ENCODE peak calls at places on chromosomes 5 and 9, in eight cellular contexts. X is B cell, P is Peyer's patch, M is upper lobe of left lung, Q is heart left ventricle, Z is glutamatergic neuron, H is brain microvascular endothelial cell, S is mammary epithelial cell. K is an unnamed sample.

GRCh38 chr5:147381555-147381954 is 128.3 kb downstream of the DPYSL3 start:
- DNase-seq in X (no peak), P (no peak), M (no peak), Q (no peak), Z (no peak), H (no peak), S (no peak), K (no peak)

GRCh38 chr9:105978336-105978735 is 284.0 kb downstream of the TMEM38B start:
- DNase-seq in X (no peak), P (no peak), M (no peak), Q (no peak), Z (no peak), H (no peak), S (no peak), K (no peak)

GRCh38 chr9:119289740-119290139 is 79.5 kb downstream of the BRINP1 start:
- DNase-seq in X (no peak), P (no peak), M (no peak), Q (no peak), Z (peak), H (peak), S (peak), K (no peak)

GRCh38 chr9:123725389-123725788 is 204.5 kb downstream of the DENND1A start:
- DNase-seq in X (no peak), P (no peak), M (peak), Q (no peak), Z (peak), H (no peak), S (no peak), K (no peak)

GRCh38 chr5:66814146-66814991 is 218.2 kb downstream of the MAST4 start:
- DNase-seq in X (no peak), P (no peak), M (no peak), Q (no peak), Z (no peak), H (peak), S (peak), K (peak)

GRCh38 chr9:113963017-113963620 is 87.0 kb downstream of the ZNF618 start:
- DNase-seq in X (no peak), P (no peak), M (no peak), Q (no peak), Z (peak), H (peak), S (peak), K (no peak)

GRCh38 chr9:94867281-94867841 is 140.9 kb downstream of the AOPEP start:
- DNase-seq in X (no peak), P (no peak), M (no peak), Q (no peak), Z (no peak), H (peak), S (peak), K (no peak)

GRCh38 chr9:131668439-131669233 is 71.2 kb downstream of the RAPGEF1 start:
- DNase-seq in X (no peak), P (no peak), M (peak), Q (no peak), Z (peak), H (peak), S (peak), K (peak)

GRCh38 chr5:91058575-91058974 is 324.5 kb downstream of the ARRDC3 start:
- DNase-seq in X (no peak), P (no peak), M (no peak), Q (no peak), Z (no peak), H (no peak), S (peak), K (no peak)

GRCh38 chr5:75640395-75640794 is 29.1 kb downstream of the ANKDD1B start:
- DNase-seq in X (no peak), P (no peak), M (no peak), Q (no peak), Z (no peak), H (peak), S (peak), K (no peak)

GRCh38 chr5:171816666-171817065 is 31.0 kb downstream of the SMIM23 start:
- DNase-seq in X (no peak), P (no peak), M (no peak), Q (no peak), Z (no peak), H (no peak), S (no peak), K (no peak)

GRCh38 chr9:89312154-89312616 is 1.2 kb downstream of the CKS2 start:
- DNase-seq in X (no peak), P (no peak), M (no peak), Q (no peak), Z (no peak), H (no peak), S (peak), K (no peak)

GRCh38 chr5:33049298-33049697 is 338.2 kb downstream of the NPR3 start:
- DNase-seq in X (no peak), P (no peak), M (no peak), Q (no peak), Z (no peak), H (peak), S (peak), K (no peak)

GRCh38 chr5:177511796-177512675 is 2.4 kb upstream of the DOK3 start:
- DNase-seq in X (no peak), P (no peak), M (no peak), Q (no peak), Z (no peak), H (no peak), S (no peak), K (no peak)

GRCh38 chr5:103271570-103272289 is 13.2 kb downstream of the MACIR start:
- DNase-seq in X (no peak), P (no peak), M (no peak), Q (no peak), Z (no peak), H (no peak), S (peak), K (no peak)

GRCh38 chr5:159392881-159393280 is 62.6 kb upstream of the IL12B start:
- DNase-seq in X (no peak), P (no peak), M (no peak), Q (no peak), Z (no peak), H (no peak), S (no peak), K (no peak)

GRCh38 chr9:113397077-113397696 is 3.9 kb downstream of the ALAD start:
- DNase-seq in X (no peak), P (no peak), M (no peak), Q (no peak), Z (no peak), H (no peak), S (no peak), K (no peak)

GRCh38 chr5:143094087-143094511 is 309.4 kb downstream of the NR3C1 start:
- DNase-seq in X (no peak), P (no peak), M (no peak), Q (no peak), Z (no peak), H (no peak), S (peak), K (peak)

GRCh38 chr5:122864842-122865241 is 19.4 kb downstream of the SNX24 start:
- DNase-seq in X (no peak), P (no peak), M (no peak), Q (no peak), Z (no peak), H (no peak), S (no peak), K (no peak)

GRCh38 chr9:118618744-118619299 is 750.4 kb downstream of the BRINP1 start:
- DNase-seq in X (no peak), P (no peak), M (no peak), Q (no peak), Z (no peak), H (no peak), S (peak), K (no peak)

GRCh38 chr9:106722051-106722753 is 140.8 kb upstream of the ZNF462 start:
- DNase-seq in X (no peak), P (no peak), M (no peak), Q (no peak), Z (no peak), H (no peak), S (no peak), K (no peak)

GRCh38 chr9:123419721-123420559 is 63.9 kb downstream of the CRB2 start:
- DNase-seq in X (peak), P (peak), M (no peak), Q (no peak), Z (no peak), H (no peak), S (no peak), K (no peak)

GRCh38 chr5:156595132-156595787 is 254.8 kb upstream of the PPP1R2B start:
- DNase-seq in X (no peak), P (no peak), M (no peak), Q (peak), Z (no peak), H (no peak), S (no peak), K (no peak)

GRCh38 chr9:69173497-69173890 is 583 bp upstream of the TJP2 start:
- DNase-seq in X (no peak), P (no peak), M (no peak), Q (no peak), Z (no peak), H (no peak), S (no peak), K (no peak)

GRCh38 chr5:23820764-23821471 is 313.5 kb downstream of the PRDM9 start:
- DNase-seq in X (no peak), P (no peak), M (no peak), Q (no peak), Z (no peak), H (peak), S (peak), K (no peak)

GRCh38 chr5:137218471-137218870 is 280.7 kb downstream of the SPOCK1 start:
- DNase-seq in X (no peak), P (no peak), M (no peak), Q (no peak), Z (no peak), H (no peak), S (peak), K (no peak)

GRCh38 chr9:22158983-22159382 is 149.9 kb upstream of the CDKN2B start:
- DNase-seq in X (no peak), P (no peak), M (no peak), Q (no peak), Z (no peak), H (peak), S (no peak), K (no peak)

GRCh38 chr5:153496835-153497234 is 6.4 kb downstream of the GRIA1 start:
- DNase-seq in X (no peak), P (no peak), M (no peak), Q (no peak), Z (no peak), H (peak), S (peak), K (no peak)

GRCh38 chr5:89942171-89942570 is 467.4 kb downstream of the CETN3 start:
- DNase-seq in X (no peak), P (no peak), M (no peak), Q (no peak), Z (no peak), H (no peak), S (no peak), K (no peak)

GRCh38 chr5:67050125-67050524 is 146.5 kb downstream of the CD180 start:
- DNase-seq in X (no peak), P (peak), M (no peak), Q (no peak), Z (no peak), H (no peak), S (no peak), K (no peak)

GRCh38 chr9:9791621-9792020 is 821.2 kb downstream of the PTPRD start:
- DNase-seq in X (no peak), P (no peak), M (no peak), Q (no peak), Z (no peak), H (no peak), S (no peak), K (no peak)

GRCh38 chr5:50646591-50646990 is 19.8 kb upstream of the PARP8 start:
- DNase-seq in X (no peak), P (no peak), M (no peak), Q (no peak), Z (no peak), H (no peak), S (no peak), K (no peak)

GRCh38 chr5:57889558-57889957 is 406.9 kb upstream of the ACTBL2 start:
- DNase-seq in X (no peak), P (no peak), M (no peak), Q (no peak), Z (no peak), H (peak), S (peak), K (no peak)
- TF ChIP-seq CTCF in X (no peak), P (no peak), M (no peak), Q (peak), Z (no peak), H (peak), S (peak), K (no peak)

DNA sequence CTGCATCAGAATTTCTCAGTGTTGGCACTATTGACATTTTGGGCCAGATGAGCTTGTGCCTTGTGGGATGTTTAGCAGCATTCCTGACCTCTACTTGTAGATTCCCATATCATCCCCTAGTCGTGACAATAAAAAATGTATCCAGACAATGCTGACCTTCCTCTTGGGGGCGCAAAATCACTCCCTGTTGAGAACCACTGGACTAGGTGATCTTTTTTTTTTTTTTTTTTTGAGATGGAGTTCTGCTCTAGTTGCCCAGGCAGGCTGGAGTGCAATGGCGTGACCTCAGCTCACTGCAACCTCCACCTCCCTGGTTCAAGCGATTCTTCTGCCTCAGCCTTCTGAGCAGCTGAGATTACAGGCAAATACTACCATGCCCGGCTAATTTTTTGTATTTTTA is 22.6 kb downstream of the STXBP1 start:
- DNase-seq in X (no peak), P (no peak), M (no peak), Q (no peak), Z (no peak), H (no peak), S (no peak), K (no peak)
- TF ChIP-seq CTCF in X (no peak), P (no peak), M (no peak), Q (no peak), Z (no peak), H (no peak), S (no peak), K (no peak)

GRCh38 chr9:37410969-37411785 is 11.3 kb upstream of the GRHPR start:
- DNase-seq in X (peak), P (no peak), M (no peak), Q (no peak), Z (peak), H (no peak), S (peak), K (no peak)
- TF ChIP-seq CTCF in X (peak), P (no peak), M (no peak), Q (no peak), Z (peak), H (peak), S (peak), K (no peak)

GRCh38 chr9:101465330-101465915 is 29.8 kb upstream of the ALDOB start:
- DNase-seq in X (no peak), P (peak), M (no peak), Q (no peak), Z (peak), H (peak), S (peak), K (no peak)
- TF ChIP-seq CTCF in X (no peak), P (peak), M (peak), Q (peak), Z (no peak), H (peak), S (peak), K (no peak)

GRCh38 chr5:68285075-68285827 is 69.7 kb downstream of the PIK3R1 start:
- DNase-seq in X (no peak), P (no peak), M (no peak), Q (no peak), Z (no peak), H (no peak), S (no peak), K (no peak)

GRCh38 chr5:68287631-68287975 is 72.0 kb downstream of the PIK3R1 start:
- DNase-seq in X (no peak), P (no peak), M (no peak), Q (no peak), Z (no peak), H (no peak), S (no peak), K (no peak)

GRCh38 chr5:68287976-68288755 is 72.6 kb downstream of the PIK3R1 start:
- DNase-seq in X (peak), P (peak), M (peak), Q (peak), Z (peak), H (peak), S (peak), K (peak)

GRCh38 chr5:68286612-68286912 is 71.0 kb downstream of the PIK3R1 start:
- DNase-seq in X (no peak), P (no peak), M (no peak), Q (no peak), Z (no peak), H (no peak), S (no peak), K (no peak)

GRCh38 chr5:68285857-68286611 is 70.5 kb downstream of the PIK3R1 start:
- DNase-seq in X (no peak), P (no peak), M (no peak), Q (no peak), Z (no peak), H (no peak), S (no peak), K (no peak)
- TF ChIP-seq CTCF in X (peak), P (peak), M (peak), Q (peak), Z (peak), H (peak), S (peak), K (peak)

DNA sequence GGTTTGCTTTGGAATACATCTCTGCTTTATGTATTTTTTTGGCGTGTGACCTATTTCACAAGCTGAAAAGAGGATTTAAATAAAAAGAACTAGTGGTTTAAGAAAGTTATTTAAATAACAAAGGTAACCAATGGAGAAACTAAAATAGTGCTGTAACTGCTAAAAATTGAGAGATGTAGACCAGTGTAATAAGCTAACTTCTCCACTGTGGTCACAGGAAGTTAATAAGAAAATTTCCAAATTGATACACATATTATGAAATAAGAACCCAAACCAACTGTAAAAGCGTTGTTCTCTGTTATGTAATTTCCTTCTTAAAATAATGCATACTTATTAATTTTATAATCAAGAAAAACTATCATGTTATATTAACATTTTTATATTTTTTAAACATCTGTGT is 29.1 kb upstream of the ZFAND5 start:
- DNase-seq in X (no peak), P (no peak), M (no peak), Q (no peak), Z (no peak), H (no peak), S (no peak), K (no peak)
- TF ChIP-seq CTCF in X (no peak), P (no peak), M (no peak), Q (no peak), Z (no peak), H (no peak), S (no peak), K (no peak)

GRCh38 chr5:85476617-85477016 is 1091.9 kb upstream of the EDIL3 start:
- DNase-seq in X (no peak), P (no peak), M (no peak), Q (no peak), Z (no peak), H (no peak), S (no peak), K (no peak)
- TF ChIP-seq CTCF in X (no peak), P (no peak), M (no peak), Q (no peak), Z (no peak), H (no peak), S (no peak), K (no peak)

GRCh38 chr9:134641173-134641985 is at the start of gene COL5A1:
- DNase-seq in X (no peak), P (peak), M (peak), Q (peak), Z (peak), H (peak), S (peak), K (no peak)
- TF ChIP-seq CTCF in X (no peak), P (peak), M (no peak), Q (no peak), Z (no peak), H (peak), S (no peak), K (no peak)

DNA sequence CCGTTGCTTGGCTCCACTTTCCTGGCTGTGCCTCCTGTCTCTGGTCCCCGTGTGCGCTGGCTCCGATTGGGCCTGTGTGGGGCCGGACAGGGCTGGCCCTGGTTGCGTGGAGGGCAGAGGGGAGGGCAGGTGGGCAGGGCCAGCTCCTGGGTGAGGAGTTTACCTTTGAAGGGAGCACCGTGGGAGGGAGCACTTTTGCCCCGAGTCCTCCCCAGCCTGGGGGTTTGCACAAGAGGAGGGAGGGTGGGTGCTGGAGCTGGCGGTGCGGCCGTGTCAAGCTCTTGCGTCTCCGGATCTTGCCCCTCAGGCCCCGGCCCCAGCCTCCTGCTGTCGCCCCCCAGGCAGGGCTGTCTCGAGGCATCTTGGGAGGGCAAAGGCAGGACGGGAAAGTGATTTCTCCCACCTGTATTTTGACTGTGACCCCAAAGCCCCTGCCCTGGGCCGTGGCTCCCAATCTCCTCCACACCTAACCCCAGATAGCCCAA is 48.3 kb upstream of the EXOC3 start:
- DNase-seq in X (no peak), P (peak), M (peak), Q (peak), Z (no peak), H (no peak), S (no peak), K (no peak)
- TF ChIP-seq CTCF in X (no peak), P (no peak), M (no peak), Q (no peak), Z (no peak), H (no peak), S (no peak), K (no peak)

K was measured in CD8-positive, alpha-beta T cell.